ENCODE peak calls at places on chromosomes 16 and 17, in five cellular contexts. V, I, H, E and O are unnamed samples.

GRCh38 chr16:85673529-85674417 is 15.0 kb downstream of the GINS2 start:
- DNase-seq in I (peak; percentile 81), V (no peak), H (no peak), E (no peak), O (no peak)

GRCh38 chr16:65285128-65286120 is 163.6 kb upstream of the CDH11 start:
- DNase-seq in I (no peak), H (no peak), E (no peak), V (no peak), O (no peak)

GRCh38 chr17:77233635-77234334 is 93.0 kb downstream of the SEC14L1 start:
- DNase-seq in I (peak; percentile 78), E (no peak), H (peak; percentile 80), V (no peak), O (no peak)

GRCh38 chr16:68417711-68418301 is 30.5 kb downstream of the SMPD3 start:
- DNase-seq in V (no peak), I (no peak), E (no peak), H (no peak), O (no peak)

GRCh38 chr16:29987371-29988085 is 7.9 kb downstream of the HIRIP3 start:
- DNase-seq in V (no peak), E (no peak), H (no peak), I (peak; percentile 72), O (no peak)

GRCh38 chr17:45428954-45429337 is 3.7 kb downstream of the ARHGAP27 start:
- DNase-seq in I (peak; percentile 63), V (no peak), E (no peak), H (no peak), O (no peak)

GRCh38 chr17:78609198-78609597 is 32.0 kb upstream of the DNAH17 start:
- DNase-seq in H (no peak), I (peak; percentile 27), E (peak; percentile 8), V (peak; percentile 19), O (peak; percentile 21)

GRCh38 chr16:71491032-71491431 is 1.9 kb upstream of the ZNF19 start:
- DNase-seq in V (no peak), I (no peak), E (no peak), H (no peak), O (no peak)

GRCh38 chr17:20259668-20260067 is 207.7 kb downstream of the LGALS9B start:
- DNase-seq in E (no peak), I (no peak), V (no peak), H (no peak), O (no peak)

GRCh38 chr16:49856741-49857330 is 924 bp upstream of the ZNF423 start:
- DNase-seq in V (peak; percentile 59), I (peak; percentile 92), E (peak; percentile 61), H (peak; percentile 81), O (peak; percentile 40)

GRCh38 chr17:17062356-17062755 is 20.1 kb downstream of the MPRIP start:
- DNase-seq in H (peak; percentile 39), I (peak; percentile 72), E (no peak), V (no peak), O (no peak)

GRCh38 chr16:31568577-31569359 is 41.1 kb downstream of the AHSP start:
- DNase-seq in H (no peak), E (no peak), V (no peak), I (no peak), O (no peak)

GRCh38 chr17:55450232-55450631 is 28.6 kb upstream of the MMD start:
- DNase-seq in V (no peak), I (no peak), E (no peak), H (no peak), O (no peak)

GRCh38 chr17:58326609-58327341 is 1.8 kb downstream of the TSPOAP1 start:
- DNase-seq in E (no peak), I (peak; percentile 25), V (no peak), H (peak; percentile 44), O (no peak)

GRCh38 chr16:57536306-57537193 is at the start of gene CCDC102A:
- DNase-seq in V (no peak), E (no peak), I (peak; percentile 80), H (no peak), O (no peak)

GRCh38 chr17:18988546-18989173 is 15.9 kb downstream of the FAM83G start:
- DNase-seq in V (no peak), H (no peak), E (no peak), I (no peak), O (no peak)

GRCh38 chr17:148757-149156 is 11.4 kb downstream of the SCGB1C2 start:
- DNase-seq in V (no peak), I (peak; percentile 59), H (no peak), E (no peak), O (no peak)

GRCh38 chr17:65142247-65142646 is 5.1 kb downstream of the RGS9 start:
- DNase-seq in E (no peak), H (no peak), V (no peak), I (no peak), O (no peak)

GRCh38 chr16:87406495-87407088 is 14.5 kb downstream of the MAP1LC3B start:
- DNase-seq in I (no peak), E (no peak), H (no peak), V (no peak), O (no peak)

GRCh38 chr17:31072186-31072585 is 22.6 kb upstream of the NF1 start:
- DNase-seq in I (no peak), V (no peak), E (no peak), H (no peak), O (no peak)

GRCh38 chr16:84024854-84025253 is 17.7 kb downstream of the SLC38A8 start:
- DNase-seq in I (no peak), H (no peak), E (no peak), V (no peak), O (no peak)

GRCh38 chr17:16881239-16881924 is 90.5 kb downstream of the TNFRSF13B start:
- DNase-seq in I (no peak), E (no peak), H (no peak), V (no peak), O (no peak)

GRCh38 chr16:76729525-76729924 is 452.3 kb downstream of the CNTNAP4 start:
- DNase-seq in V (no peak), I (no peak), H (no peak), E (no peak), O (no peak)

GRCh38 chr16:3716831-3717234 is 491 bp downstream of the TRAP1 start:
- DNase-seq in E (peak; percentile 7), H (no peak), V (no peak), I (no peak), O (no peak)

GRCh38 chr16:51487880-51488279 is 336.8 kb upstream of the SALL1 start:
- DNase-seq in I (no peak), V (no peak), E (no peak), H (no peak), O (no peak)

GRCh38 chr17:2122641-2123302 is 67.9 kb downstream of the HIC1 start:
- DNase-seq in V (peak; percentile 12), I (peak; percentile 88), H (peak; percentile 54), E (peak; percentile 15), O (peak; percentile 9)

GRCh38 chr16:54939537-54940278 is 9.0 kb downstream of the IRX5 start:
- DNase-seq in E (no peak), I (no peak), V (no peak), H (no peak), O (no peak)

GRCh38 chr16:1271380-1271749 is 15.5 kb downstream of the TPSD1 start:
- DNase-seq in E (no peak), I (peak; percentile 60), V (no peak), H (no peak), O (no peak)

GRCh38 chr16:79092846-79093245 is 507.7 kb downstream of the MAF start:
- DNase-seq in H (no peak), V (no peak), I (no peak), E (no peak), O (no peak)

GRCh38 chr16:77780378-77780837 is 8.0 kb upstream of the VAT1L start:
- DNase-seq in E (no peak), H (no peak), V (no peak), I (no peak), O (no peak)